ENCODE peak calls at places on chromosomes 4 and X, in five cellular contexts. E is M059J, Y is nucleus accumbens, M is A549, R is HEK293T. U is an unnamed sample.

GRCh38 chr4:66554844-66555243 is 884.6 kb upstream of the EPHA5 start:
- DNase-seq in Y (no peak), R (no peak), E (peak; percentile 66), M (no peak), U (no peak)

GRCh38 chrX:134715930-134716619 is 57.8 kb upstream of the PLAC1 start:
- DNase-seq in R (no peak), E (no peak), Y (no peak), M (no peak), U (no peak)

GRCh38 chr4:92968556-92968955 is 664.8 kb downstream of the GRID2 start:
- DNase-seq in Y (no peak), M (no peak), E (peak; percentile 18), R (no peak), U (no peak)

GRCh38 chr4:158443731-158444130 is 78.0 kb upstream of the RXFP1 start:
- DNase-seq in M (no peak), Y (no peak), R (no peak), E (no peak), U (no peak)

GRCh38 chr4:8268211-8268610 is 1.3 kb upstream of the HTRA3 start:
- DNase-seq in M (no peak), Y (no peak), E (no peak), R (no peak), U (no peak)

GRCh38 chr4:69049860-69050259 is 46.4 kb upstream of the UGT2B7 start:
- DNase-seq in M (no peak), Y (no peak), E (no peak), R (no peak), U (no peak)

GRCh38 chr4:15457401-15458201 is 12.1 kb upstream of the CC2D2A start:
- DNase-seq in M (no peak), Y (no peak), R (peak; percentile 46), E (peak; percentile 57), U (no peak)

GRCh38 chr4:1727117-1728031 is 6.1 kb downstream of the TACC3 start:
- DNase-seq in Y (peak; percentile 31), E (peak; percentile 98), M (peak; percentile 56), R (no peak), U (no peak)

U was measured in iPS DF 19.7.